ENCODE peak calls at places on chromosomes 2 and 18, in nine cellular contexts. S, C, K, Z, L, G, I, D and B are unnamed samples.

GRCh38 chr2:26011609-26011989 is 22.3 kb upstream of the RAB10 start:
- DNase-seq in Z (no peak), D (no peak), K (no peak), S (no peak), C (no peak), L (no peak), G (no peak), I (no peak), B (peak)

GRCh38 chr2:128187032-128187654 is 96.1 kb downstream of the UGGT1 start:
- DNase-seq in S (no peak), D (no peak), Z (peak), I (peak), C (no peak), G (no peak), K (no peak), L (peak), B (peak)

GRCh38 chr2:222610746-222611145 is 45.1 kb downstream of the FARSB start:
- DNase-seq in D (no peak), Z (peak), S (no peak), I (no peak), K (no peak), C (no peak), L (peak), G (no peak), B (peak)

GRCh38 chr18:45828917-45829811 is 3.7 kb downstream of the SIGLEC15 start:
- DNase-seq in Z (no peak), I (no peak), L (peak), D (peak), K (peak), C (no peak), G (no peak), S (peak), B (peak)

GRCh38 chr18:25345432-25345831 is 6.5 kb downstream of the ZNF521 start:
- DNase-seq in S (no peak), K (no peak), Z (peak), I (no peak), L (peak), D (no peak), G (no peak), C (no peak), B (no peak)

GRCh38 chr2:175008009-175008408 is 2.8 kb upstream of the CHN1 start:
- DNase-seq in L (no peak), G (no peak), I (no peak), D (no peak), Z (no peak), C (no peak), K (no peak), S (no peak), B (no peak)

GRCh38 chr2:223779877-223780276 is 57.5 kb downstream of the AP1S3 start:
- DNase-seq in K (peak), G (no peak), I (no peak), S (no peak), L (peak), D (peak), Z (peak), C (no peak), B (peak)

GRCh38 chr2:190527214-190527613 is 7.3 kb downstream of the NEMP2 start:
- DNase-seq in Z (no peak), G (no peak), S (no peak), I (no peak), K (no peak), C (no peak), L (no peak), D (no peak), B (no peak)

GRCh38 chr2:24837996-24838513 is 44.8 kb downstream of the CENPO start:
- DNase-seq in Z (no peak), S (no peak), G (no peak), L (no peak), C (no peak), K (peak), D (no peak), I (no peak), B (no peak)

GRCh38 chr2:241211276-241211675 is 22.8 kb downstream of the ANO7 start:
- DNase-seq in K (no peak), Z (no peak), L (no peak), G (no peak), S (no peak), I (no peak), D (no peak), C (no peak), B (no peak)

GRCh38 chr2:101149241-101150192 is 1.7 kb downstream of the TBC1D8 start:
- DNase-seq in D (peak), L (peak), K (peak), S (no peak), C (no peak), I (peak), Z (no peak), G (no peak), B (no peak)

GRCh38 chr18:49865401-49865800 is 52.1 kb upstream of the ACAA2 start:
- DNase-seq in I (no peak), S (no peak), L (no peak), C (no peak), G (peak), D (no peak), Z (no peak), K (no peak), B (no peak)

GRCh38 chr2:26173596-26174482 is 951 bp downstream of the GAREM2 start:
- DNase-seq in L (no peak), D (no peak), Z (no peak), C (no peak), S (no peak), I (no peak), K (peak), G (no peak), B (no peak)

GRCh38 chr18:31562726-31563125 is 29.0 kb upstream of the TTR start:
- DNase-seq in D (no peak), G (no peak), C (no peak), S (no peak), L (no peak), I (no peak), K (no peak), Z (no peak), B (no peak)

GRCh38 chr2:6913415-6914157 is 3.6 kb upstream of the RNF144A start:
- DNase-seq in G (no peak), D (no peak), L (no peak), Z (no peak), K (no peak), S (no peak), I (no peak), C (peak), B (no peak)

GRCh38 chr2:40488101-40488598 is 36.3 kb upstream of the SLC8A1 start:
- DNase-seq in Z (peak), I (no peak), K (no peak), S (no peak), C (no peak), L (peak), D (peak), G (no peak), B (peak)

GRCh38 chr18:499351-500229 is 911 bp downstream of the COLEC12 start:
- DNase-seq in K (peak), C (no peak), S (peak), I (peak), Z (peak), L (peak), D (peak), G (no peak), B (peak)

GRCh38 chr18:70289351-70290330 is 796 bp downstream of the SOCS6 start:
- DNase-seq in D (peak), S (peak), K (peak), Z (peak), I (peak), L (peak), C (no peak), G (peak), B (peak)

GRCh38 chr2:25340340-25340886 is 1.3 kb downstream of the DNMT3A start:
- DNase-seq in S (peak), D (peak), I (no peak), C (no peak), L (no peak), G (peak), K (peak), Z (no peak), B (no peak)

GRCh38 chr2:1586946-1587840 is 157.1 kb downstream of the PXDN start:
- DNase-seq in G (no peak), I (no peak), D (no peak), K (no peak), C (no peak), Z (no peak), S (peak), L (no peak), B (no peak)

GRCh38 chr2:233079473-233079877 is 19.3 kb downstream of the INPP5D start:
- DNase-seq in I (no peak), Z (no peak), C (no peak), L (no peak), G (no peak), K (no peak), D (no peak), S (no peak), B (no peak)

GRCh38 chr18:79402977-79403722 is 7.4 kb downstream of the NFATC1 start:
- DNase-seq in S (peak), G (peak), D (no peak), C (no peak), Z (no peak), L (peak), K (peak), I (peak), B (peak)

GRCh38 chr2:26245231-26245732 is 543 bp downstream of the HADHB start:
- DNase-seq in L (no peak), K (peak), C (peak), D (peak), S (peak), G (no peak), I (no peak), Z (peak), B (peak)

GRCh38 chr2:183665403-183665802 is 541.2 kb downstream of the NUP35 start:
- DNase-seq in K (no peak), G (no peak), I (no peak), L (no peak), S (no peak), C (no peak), D (no peak), Z (no peak), B (no peak)

GRCh38 chr2:233058717-233059546 is 1.2 kb upstream of the INPP5D start:
- DNase-seq in C (no peak), I (no peak), K (no peak), L (no peak), Z (no peak), D (no peak), G (no peak), S (no peak), B (no peak)

GRCh38 chr2:119760237-119760807 is 600 bp downstream of the PTPN4 start:
- DNase-seq in L (no peak), Z (no peak), I (peak), C (no peak), S (peak), G (no peak), D (no peak), K (no peak), B (no peak)

GRCh38 chr2:1140389-1141003 is 189.8 kb downstream of the SNTG2 start:
- DNase-seq in C (no peak), G (peak), I (no peak), S (no peak), Z (no peak), D (peak), K (peak), L (no peak), B (peak)

GRCh38 chr2:57934659-57935058 is 111.9 kb upstream of the VRK2 start:
- DNase-seq in G (no peak), K (no peak), I (no peak), Z (no peak), C (no peak), L (no peak), D (no peak), S (no peak), B (no peak)

GRCh38 chr2:172551266-172551665 is 4.6 kb upstream of the PDK1 start:
- DNase-seq in L (peak), D (no peak), K (peak), C (no peak), I (no peak), G (no peak), S (no peak), Z (peak), B (no peak)

GRCh38 chr2:200050921-200051620 is 95.7 kb downstream of the MAIP1 start:
- DNase-seq in Z (no peak), C (no peak), S (no peak), K (no peak), I (no peak), G (no peak), D (no peak), L (no peak), B (no peak)

GRCh38 chr18:74902170-74902465 is 304.4 kb downstream of the ZNF407 start:
- DNase-seq in G (no peak), D (no peak), S (no peak), K (no peak), C (no peak), Z (no peak), L (no peak), I (no peak), B (no peak)

GRCh38 chr2:184463102-184463865 is 135.0 kb upstream of the ZNF804A start:
- DNase-seq in C (no peak), D (peak), I (no peak), Z (no peak), K (no peak), S (no peak), L (no peak), G (no peak), B (no peak)

GRCh38 chr18:24678626-24679025 is 218.2 kb downstream of the HRH4 start:
- DNase-seq in K (no peak), D (no peak), Z (peak), S (no peak), L (no peak), G (no peak), C (no peak), I (no peak), B (no peak)

GRCh38 chr2:222944552-222944951 is 83.7 kb downstream of the ACSL3 start:
- DNase-seq in C (no peak), L (peak), I (no peak), Z (peak), D (no peak), S (no peak), G (no peak), K (no peak), B (peak)

GRCh38 chr2:19033240-19033639 is 325.2 kb downstream of the OSR1 start:
- DNase-seq in L (no peak), K (no peak), Z (peak), G (no peak), D (no peak), S (no peak), C (no peak), I (no peak), B (no peak)

GRCh38 chr2:17813015-17813741 is 3.1 kb upstream of the MSGN1 start:
- DNase-seq in Z (peak), L (no peak), G (no peak), K (no peak), C (no peak), D (no peak), S (no peak), I (no peak), B (no peak)

GRCh38 chr2:205405194-205405593 is 277.1 kb upstream of the NRP2 start:
- DNase-seq in Z (peak), C (no peak), D (no peak), G (no peak), K (no peak), L (peak), I (no peak), S (no peak), B (peak)

GRCh38 chr2:96143848-96144480 is 1.3 kb downstream of the DUSP2 start:
- DNase-seq in K (peak), Z (no peak), C (no peak), G (no peak), I (no peak), D (no peak), S (peak), L (no peak), B (no peak)

GRCh38 chr2:96146151-96146880 is 1.1 kb upstream of the DUSP2 start:
- DNase-seq in K (peak), I (peak), D (no peak), S (peak), C (peak), Z (peak), G (peak), L (no peak), B (peak)

GRCh38 chr2:96145028-96145939 is at the start of gene DUSP2:
- DNase-seq in K (peak), I (peak), G (peak), D (peak), C (peak), Z (peak), L (peak), S (peak), B (peak)

GRCh38 chr2:96143231-96143847 is 1.9 kb downstream of the DUSP2 start:
- DNase-seq in D (no peak), I (no peak), C (no peak), G (no peak), K (no peak), L (no peak), Z (no peak), S (peak), B (no peak)

DNA sequence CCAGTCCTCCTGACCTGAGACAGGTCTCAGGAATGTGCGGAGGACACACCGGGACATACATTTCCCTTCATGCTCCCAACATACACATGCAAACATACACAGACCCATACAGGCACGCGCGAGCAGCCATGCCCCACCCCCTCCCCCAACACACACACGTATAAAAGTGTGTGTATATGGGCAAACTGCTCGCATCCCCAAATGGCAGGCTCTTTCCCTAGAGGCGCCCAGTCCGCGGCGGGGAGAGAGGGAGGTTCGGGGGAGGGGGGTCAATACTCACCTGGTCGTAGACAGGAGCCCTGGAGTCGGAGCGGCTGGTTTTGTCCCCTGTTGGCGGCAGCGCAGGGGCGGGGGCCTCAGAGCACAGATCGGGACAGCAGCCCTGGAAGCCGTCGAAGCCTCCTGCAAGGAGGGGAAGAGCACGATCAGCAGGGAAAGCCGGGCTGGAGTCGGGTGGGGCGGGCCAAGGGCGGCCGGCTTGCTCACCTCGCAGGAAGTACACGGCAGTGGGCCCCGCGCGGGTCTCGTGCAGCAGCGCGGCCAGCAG is 686 bp downstream of the DUSP2 start:
- DNase-seq in C (no peak), G (no peak), K (peak), D (no peak), I (no peak), S (peak), L (no peak), Z (no peak), B (no peak)
- H3K4me3 ChIP-seq in C (peak), G (peak), K (peak), D (peak), I (peak), S (peak), L (peak), Z (peak), B (peak)

DNA sequence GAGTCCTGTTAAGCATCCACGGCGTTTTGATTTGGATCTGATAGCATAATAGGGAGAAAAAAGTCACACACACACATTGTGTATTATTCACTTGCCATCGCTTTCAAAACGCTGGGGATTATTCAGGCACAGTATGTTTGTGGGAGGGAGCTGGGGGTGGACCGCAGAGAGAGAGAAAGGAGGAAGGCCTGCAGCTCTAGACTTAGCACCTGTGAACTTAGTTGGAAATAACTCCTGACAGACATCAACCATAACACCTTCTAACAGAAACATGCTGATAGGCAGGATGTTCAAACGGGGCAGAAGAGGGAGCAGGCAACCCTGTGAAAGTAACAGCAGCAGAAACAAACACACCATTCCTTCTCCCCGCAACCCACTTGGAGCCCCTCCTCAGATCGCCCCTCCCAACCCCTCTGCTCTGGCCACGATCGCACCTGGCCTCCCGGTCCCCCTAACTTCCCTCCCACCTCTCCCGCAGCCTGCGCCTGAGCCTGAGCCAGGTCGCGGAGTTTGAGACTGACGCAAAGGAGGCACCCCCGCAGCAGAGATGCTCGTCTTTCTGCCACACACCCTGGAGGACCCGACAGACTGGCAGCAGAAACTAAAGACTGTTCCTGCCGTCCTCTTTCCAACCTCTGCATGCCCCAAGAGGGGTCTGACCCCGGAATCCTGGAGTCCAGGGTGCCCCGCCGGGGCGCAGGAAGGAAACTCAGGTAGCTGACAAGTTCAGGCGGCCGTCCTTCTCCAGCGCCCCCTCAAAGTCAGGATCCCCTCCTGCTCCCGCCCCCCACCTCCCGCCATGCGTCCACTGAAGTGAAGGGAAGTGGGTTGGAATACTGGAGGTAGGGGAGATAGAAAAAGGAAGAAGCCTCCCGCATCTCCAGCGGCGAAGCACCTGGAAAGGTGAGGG is 738 bp downstream of the CHST9 start:
- DNase-seq in G (peak), C (no peak), I (no peak), D (peak), K (peak), Z (no peak), L (no peak), S (no peak), B (no peak)
- H3K4me3 ChIP-seq in G (peak), C (no peak), I (peak), D (peak), K (peak), Z (no peak), L (no peak), S (peak), B (no peak)

DNA sequence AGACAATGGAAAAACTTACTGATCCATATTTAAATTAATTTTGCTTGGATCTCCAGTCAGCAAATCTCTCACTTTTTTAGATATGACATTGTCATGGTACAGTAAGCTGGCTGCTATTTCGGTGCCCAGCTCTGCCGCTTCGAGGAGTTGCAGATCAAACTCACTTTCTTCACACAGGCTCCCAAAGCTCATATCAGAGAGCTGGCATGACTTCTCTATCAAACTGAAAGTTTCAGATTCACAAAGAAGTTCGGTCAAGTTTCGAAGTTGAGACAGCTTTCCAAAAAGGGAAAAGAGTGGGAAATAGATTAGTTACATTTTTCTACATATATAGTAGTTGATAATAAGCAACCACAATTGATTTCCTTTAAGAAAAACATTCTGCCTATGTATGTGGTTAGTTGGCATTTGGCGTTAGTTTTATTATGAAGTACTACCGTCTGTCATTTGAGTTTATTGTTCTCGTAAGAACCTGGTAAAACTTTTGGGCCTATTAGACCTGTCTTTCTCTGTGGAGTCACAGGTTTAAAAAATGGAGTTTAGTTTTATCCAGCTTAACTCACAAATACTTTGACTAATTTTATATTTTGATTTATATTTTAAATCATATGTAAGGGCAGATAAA is 118.8 kb downstream of the ABCA12 start:
- DNase-seq in G (no peak), Z (no peak), L (no peak), I (no peak), C (no peak), D (no peak), K (no peak), S (no peak), B (no peak)
- H3K4me3 ChIP-seq in G (no peak), Z (no peak), L (no peak), I (no peak), C (no peak), D (no peak), K (no peak), S (no peak), B (no peak)

GRCh38 chr2:12194936-12195335 is 448.5 kb downstream of the LPIN1 start:
- DNase-seq in C (no peak), I (no peak), G (no peak), S (no peak), K (no peak), Z (no peak), L (no peak), D (no peak), B (no peak)

GRCh38 chr2:12199661-12200258 is 453.3 kb downstream of the LPIN1 start:
- DNase-seq in S (no peak), L (no peak), K (no peak), I (no peak), G (no peak), C (no peak), Z (no peak), D (no peak), B (no peak)

GRCh38 chr2:12197133-12197532 is 450.7 kb downstream of the LPIN1 start:
- DNase-seq in G (no peak), L (no peak), D (no peak), C (no peak), K (no peak), I (no peak), Z (no peak), S (no peak), B (no peak)

GRCh38 chr2:12192762-12193161 is 446.3 kb downstream of the LPIN1 start:
- DNase-seq in S (no peak), G (no peak), D (no peak), K (no peak), L (no peak), Z (no peak), C (no peak), I (no peak), B (peak)

GRCh38 chr2:12196495-12196894 is 450.1 kb downstream of the LPIN1 start:
- DNase-seq in I (no peak), K (no peak), D (no peak), G (no peak), C (no peak), S (no peak), L (no peak), Z (no peak), B (peak)
- H3K4me3 ChIP-seq in I (no peak), K (no peak), D (no peak), G (no peak), C (no peak), S (no peak), L (no peak), Z (no peak), B (no peak)